ENCODE peak calls at places on chromosome 10, in nine cellular contexts. One of them, this sample, is unnamed.

GRCh38 chr10:110724937-110725336 is 80.8 kb downstream of the RBM20 start:
- DNase-seq in lower lobe of right lung: no peak
- DNase-seq in naive thymus-derived CD4-positive, alpha-beta T cell: no peak
- DNase-seq in RWPE1: no peak
- DNase-seq in upper lobe of right lung: no peak
- DNase-seq in cardiac muscle cell: no peak
- DNase-seq in dorsolateral prefrontal cortex: no peak
- DNase-seq in upper lobe of left lung: no peak
- DNase-seq in Panc1: no peak
- DNase-seq in this sample: no peak

GRCh38 chr10:50993817-50994251 is 80.5 kb upstream of the PRKG1 start:
- DNase-seq in Panc1: no peak
- DNase-seq in RWPE1: no peak
- DNase-seq in lower lobe of right lung: peak; percentile 52
- DNase-seq in cardiac muscle cell: peak; percentile 88
- DNase-seq in upper lobe of right lung: no peak
- DNase-seq in naive thymus-derived CD4-positive, alpha-beta T cell: no peak
- DNase-seq in upper lobe of left lung: peak; percentile 73
- DNase-seq in dorsolateral prefrontal cortex: no peak
- DNase-seq in this sample: no peak

GRCh38 chr10:99124376-99124775 is 111.3 kb downstream of the HPSE2 start:
- DNase-seq in Panc1: no peak
- DNase-seq in upper lobe of left lung: no peak
- DNase-seq in upper lobe of right lung: no peak
- DNase-seq in dorsolateral prefrontal cortex: no peak
- DNase-seq in naive thymus-derived CD4-positive, alpha-beta T cell: no peak
- DNase-seq in lower lobe of right lung: no peak
- DNase-seq in cardiac muscle cell: no peak
- DNase-seq in RWPE1: no peak
- DNase-seq in this sample: no peak

GRCh38 chr10:49633327-49634045 is 19.6 kb downstream of the CHAT start:
- DNase-seq in dorsolateral prefrontal cortex: no peak
- DNase-seq in upper lobe of right lung: peak; percentile 39
- DNase-seq in upper lobe of left lung: no peak
- DNase-seq in lower lobe of right lung: peak; percentile 20
- DNase-seq in RWPE1: no peak
- DNase-seq in naive thymus-derived CD4-positive, alpha-beta T cell: no peak
- DNase-seq in cardiac muscle cell: no peak
- DNase-seq in Panc1: no peak
- DNase-seq in this sample: no peak

GRCh38 chr10:88318803-88319202 is 264.3 kb downstream of the RNLS start:
- DNase-seq in upper lobe of left lung: no peak
- DNase-seq in RWPE1: no peak
- DNase-seq in upper lobe of right lung: no peak
- DNase-seq in lower lobe of right lung: no peak
- DNase-seq in dorsolateral prefrontal cortex: no peak
- DNase-seq in naive thymus-derived CD4-positive, alpha-beta T cell: no peak
- DNase-seq in cardiac muscle cell: no peak
- DNase-seq in Panc1: no peak
- DNase-seq in this sample: no peak

GRCh38 chr10:71575934-71576801 is 143.4 kb downstream of the C10orf105 start:
- DNase-seq in RWPE1: no peak
- DNase-seq in Panc1: no peak
- DNase-seq in upper lobe of left lung: no peak
- DNase-seq in naive thymus-derived CD4-positive, alpha-beta T cell: no peak
- DNase-seq in dorsolateral prefrontal cortex: no peak
- DNase-seq in cardiac muscle cell: no peak
- DNase-seq in lower lobe of right lung: no peak
- DNase-seq in upper lobe of right lung: peak; percentile 61
- DNase-seq in this sample: no peak

GRCh38 chr10:5464521-5464920 is 34.8 kb downstream of the CALML5 start:
- DNase-seq in upper lobe of right lung: no peak
- DNase-seq in lower lobe of right lung: no peak
- DNase-seq in Panc1: no peak
- DNase-seq in dorsolateral prefrontal cortex: no peak
- DNase-seq in RWPE1: no peak
- DNase-seq in upper lobe of left lung: no peak
- DNase-seq in naive thymus-derived CD4-positive, alpha-beta T cell: no peak
- DNase-seq in cardiac muscle cell: no peak
- DNase-seq in this sample: no peak

GRCh38 chr10:23121135-23121534 is 25.8 kb downstream of the MSRB2 start:
- DNase-seq in lower lobe of right lung: no peak
- DNase-seq in upper lobe of left lung: no peak
- DNase-seq in Panc1: no peak
- DNase-seq in cardiac muscle cell: no peak
- DNase-seq in upper lobe of right lung: no peak
- DNase-seq in naive thymus-derived CD4-positive, alpha-beta T cell: no peak
- DNase-seq in RWPE1: no peak
- DNase-seq in dorsolateral prefrontal cortex: no peak
- DNase-seq in this sample: no peak

GRCh38 chr10:35421553-35422178 is 85.4 kb downstream of the CCNY start:
- DNase-seq in dorsolateral prefrontal cortex: no peak
- DNase-seq in naive thymus-derived CD4-positive, alpha-beta T cell: no peak
- DNase-seq in cardiac muscle cell: peak; percentile 86
- DNase-seq in lower lobe of right lung: no peak
- DNase-seq in upper lobe of right lung: no peak
- DNase-seq in upper lobe of left lung: no peak
- DNase-seq in Panc1: peak; percentile 64
- DNase-seq in RWPE1: peak; percentile 89
- DNase-seq in this sample: no peak

GRCh38 chr10:49564461-49565009 is 25.6 kb upstream of the ERCC6 start:
- DNase-seq in dorsolateral prefrontal cortex: no peak
- DNase-seq in upper lobe of left lung: no peak
- DNase-seq in naive thymus-derived CD4-positive, alpha-beta T cell: no peak
- DNase-seq in RWPE1: no peak
- DNase-seq in upper lobe of right lung: no peak
- DNase-seq in Panc1: no peak
- DNase-seq in cardiac muscle cell: no peak
- DNase-seq in lower lobe of right lung: no peak
- DNase-seq in this sample: no peak

GRCh38 chr10:85919358-85920022 is 447.1 kb downstream of the GRID1 start:
- DNase-seq in RWPE1: no peak
- DNase-seq in lower lobe of right lung: no peak
- DNase-seq in Panc1: no peak
- DNase-seq in upper lobe of left lung: no peak
- DNase-seq in upper lobe of right lung: no peak
- DNase-seq in dorsolateral prefrontal cortex: no peak
- DNase-seq in naive thymus-derived CD4-positive, alpha-beta T cell: no peak
- DNase-seq in cardiac muscle cell: no peak
- DNase-seq in this sample: no peak

GRCh38 chr10:8051109-8051781 is 3.2 kb upstream of the GATA3 start:
- DNase-seq in upper lobe of left lung: no peak
- DNase-seq in upper lobe of right lung: no peak
- DNase-seq in cardiac muscle cell: no peak
- DNase-seq in naive thymus-derived CD4-positive, alpha-beta T cell: peak; percentile 18
- DNase-seq in dorsolateral prefrontal cortex: no peak
- DNase-seq in RWPE1: no peak
- DNase-seq in Panc1: no peak
- DNase-seq in lower lobe of right lung: no peak
- DNase-seq in this sample: no peak

GRCh38 chr10:121380211-121380610 is 218.0 kb downstream of the FGFR2 start:
- DNase-seq in lower lobe of right lung: no peak
- DNase-seq in RWPE1: no peak
- DNase-seq in Panc1: no peak
- DNase-seq in upper lobe of right lung: no peak
- DNase-seq in naive thymus-derived CD4-positive, alpha-beta T cell: no peak
- DNase-seq in upper lobe of left lung: no peak
- DNase-seq in dorsolateral prefrontal cortex: no peak
- DNase-seq in cardiac muscle cell: no peak
- DNase-seq in this sample: no peak

GRCh38 chr10:110684800-110685446 is 40.8 kb downstream of the RBM20 start:
- DNase-seq in Panc1: no peak
- DNase-seq in naive thymus-derived CD4-positive, alpha-beta T cell: no peak
- DNase-seq in upper lobe of left lung: no peak
- DNase-seq in cardiac muscle cell: peak; percentile 41
- DNase-seq in dorsolateral prefrontal cortex: no peak
- DNase-seq in lower lobe of right lung: no peak
- DNase-seq in upper lobe of right lung: no peak
- DNase-seq in RWPE1: no peak
- DNase-seq in this sample: no peak

GRCh38 chr10:44028384-44029137 is 356.3 kb downstream of the CXCL12 start:
- DNase-seq in lower lobe of right lung: no peak
- DNase-seq in upper lobe of right lung: no peak
- DNase-seq in cardiac muscle cell: no peak
- DNase-seq in upper lobe of left lung: no peak
- DNase-seq in dorsolateral prefrontal cortex: no peak
- DNase-seq in RWPE1: no peak
- DNase-seq in naive thymus-derived CD4-positive, alpha-beta T cell: no peak
- DNase-seq in Panc1: no peak
- DNase-seq in this sample: no peak

GRCh38 chr10:87761892-87762291 is 56.1 kb downstream of the ATAD1 start:
- DNase-seq in lower lobe of right lung: no peak
- DNase-seq in dorsolateral prefrontal cortex: no peak
- DNase-seq in upper lobe of left lung: peak; percentile 51
- DNase-seq in naive thymus-derived CD4-positive, alpha-beta T cell: no peak
- DNase-seq in Panc1: peak; percentile 27
- DNase-seq in cardiac muscle cell: peak; percentile 69
- DNase-seq in upper lobe of right lung: no peak
- DNase-seq in RWPE1: peak; percentile 52
- DNase-seq in this sample: peak; percentile 46

DNA sequence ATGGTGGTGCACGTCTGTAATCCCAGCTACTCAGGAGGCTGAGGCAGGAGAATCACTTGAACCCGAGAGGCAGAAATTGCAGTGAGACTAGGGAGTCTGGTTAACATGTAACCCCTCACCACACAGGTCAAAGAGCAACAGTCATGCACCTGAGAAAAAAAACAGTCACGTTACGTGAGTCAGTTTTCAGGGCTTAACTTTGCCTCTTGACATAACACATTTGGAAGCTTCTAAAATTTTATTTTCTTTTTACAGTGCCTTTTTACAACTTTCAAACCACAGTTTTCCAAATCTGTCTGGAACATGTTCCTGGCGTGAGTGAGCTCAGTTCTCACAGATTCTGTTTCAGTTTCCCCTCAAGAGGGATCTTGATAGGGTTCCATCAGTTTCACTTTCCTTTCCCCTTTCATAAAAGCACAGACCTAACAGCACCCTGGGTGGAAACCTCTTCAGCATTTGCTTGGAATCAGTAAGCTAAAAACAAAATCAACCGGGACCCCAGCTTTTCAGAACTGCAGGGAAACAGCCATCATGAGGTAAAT is 4.4 kb downstream of the IFIT3 start:
- DNase-seq in lower lobe of right lung: no peak
- DNase-seq in upper lobe of left lung: no peak
- DNase-seq in RWPE1: peak; percentile 66
- DNase-seq in Panc1: no peak
- DNase-seq in naive thymus-derived CD4-positive, alpha-beta T cell: peak; percentile 71
- DNase-seq in dorsolateral prefrontal cortex: no peak
- DNase-seq in cardiac muscle cell: peak; percentile 79
- DNase-seq in upper lobe of right lung: no peak
- DNase-seq in this sample: no peak
- H3K27ac ChIP-seq in lower lobe of right lung: peak overlapping the region; percentile 85
- H3K27ac ChIP-seq in upper lobe of left lung: peak overlapping the region; percentile 95
- H3K27ac ChIP-seq in RWPE1: peak overlapping the region; percentile 75
- H3K27ac ChIP-seq in Panc1: peak overlapping the region; percentile 80
- H3K27ac ChIP-seq in naive thymus-derived CD4-positive, alpha-beta T cell: peak overlapping the region; percentile 54
- H3K27ac ChIP-seq in dorsolateral prefrontal cortex: peak overlapping the region; percentile 97
- H3K27ac ChIP-seq in cardiac muscle cell: no peak overlapping the region
- H3K27ac ChIP-seq in upper lobe of right lung: peak overlapping the region; percentile 81
- H3K27ac ChIP-seq in this sample: peak overlapping the region; percentile 29

GRCh38 chr10:102432162-102432950 is at the start of gene CUEDC2:
- DNase-seq in upper lobe of left lung: peak; percentile 97
- DNase-seq in naive thymus-derived CD4-positive, alpha-beta T cell: peak; percentile 90
- DNase-seq in lower lobe of right lung: peak; percentile 97
- DNase-seq in cardiac muscle cell: peak; percentile 99
- DNase-seq in Panc1: peak; percentile 80
- DNase-seq in dorsolateral prefrontal cortex: peak; percentile 98
- DNase-seq in upper lobe of right lung: peak; percentile 98
- DNase-seq in RWPE1: peak; percentile 95
- DNase-seq in this sample: peak; percentile 55
- H3K27ac ChIP-seq in upper lobe of left lung: peak within 1 kb of the TSS; percentile 85
- H3K27ac ChIP-seq in naive thymus-derived CD4-positive, alpha-beta T cell: peak within 1 kb of the TSS; percentile 80
- H3K27ac ChIP-seq in lower lobe of right lung: peak within 1 kb of the TSS; percentile 86
- H3K27ac ChIP-seq in cardiac muscle cell: peak within 1 kb of the TSS; percentile 76
- H3K27ac ChIP-seq in Panc1: peak within 1 kb of the TSS; percentile 97
- H3K27ac ChIP-seq in dorsolateral prefrontal cortex: peak within 1 kb of the TSS; percentile 89
- H3K27ac ChIP-seq in upper lobe of right lung: peak within 1 kb of the TSS; percentile 73
- H3K27ac ChIP-seq in RWPE1: peak within 1 kb of the TSS; percentile 84
- H3K27ac ChIP-seq in this sample: peak within 1 kb of the TSS; percentile 48

GRCh38 chr10:75507469-75507868 is 76.0 kb downstream of the LRMDA start:
- DNase-seq in upper lobe of left lung: no peak
- DNase-seq in RWPE1: no peak
- DNase-seq in upper lobe of right lung: no peak
- DNase-seq in cardiac muscle cell: no peak
- DNase-seq in naive thymus-derived CD4-positive, alpha-beta T cell: no peak
- DNase-seq in Panc1: no peak
- DNase-seq in lower lobe of right lung: no peak
- DNase-seq in dorsolateral prefrontal cortex: no peak
- DNase-seq in this sample: no peak
- H3K27ac ChIP-seq in upper lobe of left lung: peak overlapping the region; percentile 20
- H3K27ac ChIP-seq in RWPE1: peak overlapping the region; percentile 58
- H3K27ac ChIP-seq in upper lobe of right lung: no peak overlapping the region
- H3K27ac ChIP-seq in cardiac muscle cell: peak overlapping the region; percentile 76
- H3K27ac ChIP-seq in naive thymus-derived CD4-positive, alpha-beta T cell: no peak overlapping the region
- H3K27ac ChIP-seq in Panc1: no peak overlapping the region
- H3K27ac ChIP-seq in lower lobe of right lung: no peak overlapping the region
- H3K27ac ChIP-seq in dorsolateral prefrontal cortex: no peak overlapping the region
- H3K27ac ChIP-seq in this sample: peak overlapping the region; percentile 36

GRCh38 chr10:58767652-58768051 is 255.0 kb downstream of the BICC1 start:
- DNase-seq in dorsolateral prefrontal cortex: no peak
- DNase-seq in naive thymus-derived CD4-positive, alpha-beta T cell: no peak
- DNase-seq in Panc1: no peak
- DNase-seq in cardiac muscle cell: no peak
- DNase-seq in upper lobe of right lung: no peak
- DNase-seq in lower lobe of right lung: no peak
- DNase-seq in RWPE1: no peak
- DNase-seq in upper lobe of left lung: no peak
- DNase-seq in this sample: no peak
- H3K27ac ChIP-seq in dorsolateral prefrontal cortex: no peak overlapping the region
- H3K27ac ChIP-seq in naive thymus-derived CD4-positive, alpha-beta T cell: no peak overlapping the region
- H3K27ac ChIP-seq in Panc1: no peak overlapping the region
- H3K27ac ChIP-seq in cardiac muscle cell: no peak overlapping the region
- H3K27ac ChIP-seq in upper lobe of right lung: no peak overlapping the region
- H3K27ac ChIP-seq in lower lobe of right lung: no peak overlapping the region
- H3K27ac ChIP-seq in RWPE1: no peak overlapping the region
- H3K27ac ChIP-seq in upper lobe of left lung: no peak overlapping the region
- H3K27ac ChIP-seq in this sample: no peak overlapping the region

This sample was measured in epithelial cell of prostate.